ENCODE peak calls at places on chromosome 15, in nine cellular contexts. One of them, this sample, is unnamed.
A peak's percentile ranks its signal among the peaks of the same experiment; 100 is the strongest.

GRCh38 chr15:66014639-66015182 is 145.4 kb downstream of the RAB11A start:
- DNase-seq in lower leg skin: no peak
- DNase-seq in GM12865: peak; percentile 18
- DNase-seq in PC-3: no peak
- DNase-seq in HCT116: no peak
- DNase-seq in mesendoderm: no peak
- DNase-seq in fibroblast of mammary gland: no peak
- DNase-seq in Peyer's patch: no peak
- DNase-seq in adrenal gland: no peak
- DNase-seq in this sample: no peak

GRCh38 chr15:47887181-47887580 is 169.9 kb downstream of the SEMA6D start:
- DNase-seq in lower leg skin: no peak
- DNase-seq in GM12865: no peak
- DNase-seq in PC-3: no peak
- DNase-seq in HCT116: no peak
- DNase-seq in mesendoderm: no peak
- DNase-seq in fibroblast of mammary gland: no peak
- DNase-seq in Peyer's patch: no peak
- DNase-seq in adrenal gland: no peak
- DNase-seq in this sample: no peak

GRCh38 chr15:70892002-70892911 is at the start of the genes LRRC49 and THAP10:
- DNase-seq in lower leg skin: peak; percentile 81
- DNase-seq in GM12865: peak; percentile 92
- DNase-seq in PC-3: peak; percentile 96
- DNase-seq in HCT116: peak; percentile 88
- DNase-seq in mesendoderm: peak; percentile 95
- DNase-seq in fibroblast of mammary gland: peak; percentile 98
- DNase-seq in Peyer's patch: peak; percentile 53
- DNase-seq in adrenal gland: peak; percentile 90
- DNase-seq in this sample: peak; percentile 90

GRCh38 chr15:41881925-41882688 is 11.7 kb downstream of the SPTBN5 start:
- DNase-seq in lower leg skin: no peak
- DNase-seq in GM12865: no peak
- DNase-seq in PC-3: no peak
- DNase-seq in HCT116: no peak
- DNase-seq in mesendoderm: peak; percentile 32
- DNase-seq in fibroblast of mammary gland: no peak
- DNase-seq in Peyer's patch: no peak
- DNase-seq in adrenal gland: no peak
- DNase-seq in this sample: peak; percentile 24

GRCh38 chr15:58038426-58039106 is 26.9 kb downstream of the ALDH1A2 start:
- DNase-seq in lower leg skin: no peak
- DNase-seq in GM12865: no peak
- DNase-seq in PC-3: peak; percentile 96
- DNase-seq in HCT116: no peak
- DNase-seq in mesendoderm: no peak
- DNase-seq in fibroblast of mammary gland: peak; percentile 65
- DNase-seq in Peyer's patch: no peak
- DNase-seq in adrenal gland: no peak
- DNase-seq in this sample: peak; percentile 69

GRCh38 chr15:96703087-96703486 is 372.6 kb downstream of the NR2F2 start:
- DNase-seq in lower leg skin: no peak
- DNase-seq in GM12865: no peak
- DNase-seq in PC-3: no peak
- DNase-seq in HCT116: no peak
- DNase-seq in mesendoderm: peak; percentile 8
- DNase-seq in fibroblast of mammary gland: no peak
- DNase-seq in Peyer's patch: no peak
- DNase-seq in adrenal gland: no peak
- DNase-seq in this sample: no peak

GRCh38 chr15:43150171-43150929 is 17.0 kb downstream of the TMEM62 start:
- DNase-seq in lower leg skin: no peak
- DNase-seq in GM12865: no peak
- DNase-seq in PC-3: peak; percentile 91
- DNase-seq in HCT116: no peak
- DNase-seq in mesendoderm: peak; percentile 65
- DNase-seq in fibroblast of mammary gland: peak; percentile 99
- DNase-seq in Peyer's patch: no peak
- DNase-seq in adrenal gland: no peak
- DNase-seq in this sample: no peak

GRCh38 chr15:32855942-32856341 is 138.1 kb downstream of the GREM1 start:
- DNase-seq in lower leg skin: peak; percentile 47
- DNase-seq in GM12865: no peak
- DNase-seq in PC-3: peak; percentile 94
- DNase-seq in HCT116: peak; percentile 45
- DNase-seq in mesendoderm: peak; percentile 98
- DNase-seq in fibroblast of mammary gland: peak; percentile 99
- DNase-seq in Peyer's patch: no peak
- DNase-seq in adrenal gland: no peak
- DNase-seq in this sample: no peak

GRCh38 chr15:67979281-67979680 is 74.8 kb upstream of the PIAS1 start:
- DNase-seq in lower leg skin: no peak
- DNase-seq in GM12865: no peak
- DNase-seq in PC-3: no peak
- DNase-seq in HCT116: no peak
- DNase-seq in mesendoderm: no peak
- DNase-seq in fibroblast of mammary gland: no peak
- DNase-seq in Peyer's patch: no peak
- DNase-seq in adrenal gland: no peak
- DNase-seq in this sample: no peak

GRCh38 chr15:84151205-84151931 is 84.2 kb upstream of the GOLGA6L4 start:
- DNase-seq in lower leg skin: no peak
- DNase-seq in GM12865: no peak
- DNase-seq in PC-3: no peak
- DNase-seq in HCT116: no peak
- DNase-seq in mesendoderm: peak; percentile 19
- DNase-seq in fibroblast of mammary gland: no peak
- DNase-seq in Peyer's patch: no peak
- DNase-seq in adrenal gland: no peak
- DNase-seq in this sample: no peak

GRCh38 chr15:56295433-56295832 is 51.8 kb upstream of the RFX7 start:
- DNase-seq in lower leg skin: no peak
- DNase-seq in GM12865: no peak
- DNase-seq in PC-3: peak; percentile 16
- DNase-seq in HCT116: no peak
- DNase-seq in mesendoderm: peak; percentile 21
- DNase-seq in fibroblast of mammary gland: no peak
- DNase-seq in Peyer's patch: no peak
- DNase-seq in adrenal gland: no peak
- DNase-seq in this sample: no peak

GRCh38 chr15:69755571-69756310 is 303.1 kb downstream of the RPLP1 start:
- DNase-seq in lower leg skin: no peak
- DNase-seq in GM12865: peak; percentile 93
- DNase-seq in PC-3: no peak
- DNase-seq in HCT116: no peak
- DNase-seq in mesendoderm: no peak
- DNase-seq in fibroblast of mammary gland: peak; percentile 54
- DNase-seq in Peyer's patch: peak; percentile 82
- DNase-seq in adrenal gland: no peak
- DNase-seq in this sample: peak; percentile 35

GRCh38 chr15:100721758-100722550 is 119.6 kb downstream of the ASB7 start:
- DNase-seq in lower leg skin: peak; percentile 84
- DNase-seq in GM12865: no peak
- DNase-seq in PC-3: peak; percentile 99
- DNase-seq in HCT116: peak; percentile 97
- DNase-seq in mesendoderm: no peak
- DNase-seq in fibroblast of mammary gland: peak; percentile 100
- DNase-seq in Peyer's patch: peak; percentile 32
- DNase-seq in adrenal gland: peak; percentile 92
- DNase-seq in this sample: no peak
- H3K4me3 ChIP-seq in lower leg skin: no peak overlapping the region
- H3K4me3 ChIP-seq in GM12865: no peak overlapping the region
- H3K4me3 ChIP-seq in PC-3: peak overlapping the region; percentile 38
- H3K4me3 ChIP-seq in HCT116: peak overlapping the region; percentile 6
- H3K4me3 ChIP-seq in mesendoderm: no peak overlapping the region
- H3K4me3 ChIP-seq in fibroblast of mammary gland: peak overlapping the region; percentile 13
- H3K4me3 ChIP-seq in Peyer's patch: no peak overlapping the region
- H3K4me3 ChIP-seq in adrenal gland: no peak overlapping the region
- H3K4me3 ChIP-seq in this sample: no peak overlapping the region

GRCh38 chr15:100968043-100968966 is 49.1 kb downstream of the LRRK1 start:
- DNase-seq in lower leg skin: no peak
- DNase-seq in GM12865: peak; percentile 24
- DNase-seq in PC-3: peak; percentile 53
- DNase-seq in HCT116: no peak
- DNase-seq in mesendoderm: no peak
- DNase-seq in fibroblast of mammary gland: peak; percentile 59
- DNase-seq in Peyer's patch: no peak
- DNase-seq in adrenal gland: no peak
- DNase-seq in this sample: no peak

GRCh38 chr15:100975043-100975442 is 55.9 kb downstream of the LRRK1 start:
- DNase-seq in lower leg skin: no peak
- DNase-seq in GM12865: no peak
- DNase-seq in PC-3: no peak
- DNase-seq in HCT116: no peak
- DNase-seq in mesendoderm: no peak
- DNase-seq in fibroblast of mammary gland: no peak
- DNase-seq in Peyer's patch: no peak
- DNase-seq in adrenal gland: no peak
- DNase-seq in this sample: no peak

GRCh38 chr15:100972975-100973350 is 53.8 kb downstream of the LRRK1 start:
- DNase-seq in lower leg skin: no peak
- DNase-seq in GM12865: no peak
- DNase-seq in PC-3: no peak
- DNase-seq in HCT116: no peak
- DNase-seq in mesendoderm: peak; percentile 8
- DNase-seq in fibroblast of mammary gland: no peak
- DNase-seq in Peyer's patch: no peak
- DNase-seq in adrenal gland: no peak
- DNase-seq in this sample: no peak

GRCh38 chr15:100973351-100974034 is 54.3 kb downstream of the LRRK1 start:
- DNase-seq in lower leg skin: no peak
- DNase-seq in GM12865: no peak
- DNase-seq in PC-3: no peak
- DNase-seq in HCT116: no peak
- DNase-seq in mesendoderm: peak; percentile 47
- DNase-seq in fibroblast of mammary gland: no peak
- DNase-seq in Peyer's patch: no peak
- DNase-seq in adrenal gland: no peak
- DNase-seq in this sample: peak; percentile 32
- H3K4me3 ChIP-seq in lower leg skin: no peak overlapping the region
- H3K4me3 ChIP-seq in GM12865: no peak overlapping the region
- H3K4me3 ChIP-seq in PC-3: no peak overlapping the region
- H3K4me3 ChIP-seq in HCT116: no peak overlapping the region
- H3K4me3 ChIP-seq in mesendoderm: peak overlapping the region; percentile 28
- H3K4me3 ChIP-seq in fibroblast of mammary gland: peak overlapping the region; percentile 14
- H3K4me3 ChIP-seq in Peyer's patch: peak overlapping the region; percentile 6
- H3K4me3 ChIP-seq in adrenal gland: no peak overlapping the region
- H3K4me3 ChIP-seq in this sample: no peak overlapping the region

GRCh38 chr15:90860450-90860849 is 7.9 kb upstream of the FURIN start:
- DNase-seq in lower leg skin: no peak
- DNase-seq in GM12865: no peak
- DNase-seq in PC-3: peak; percentile 27
- DNase-seq in HCT116: peak; percentile 49
- DNase-seq in mesendoderm: no peak
- DNase-seq in fibroblast of mammary gland: no peak
- DNase-seq in Peyer's patch: no peak
- DNase-seq in adrenal gland: no peak
- DNase-seq in this sample: no peak

GRCh38 chr15:90857883-90858443 is 10.4 kb upstream of the FURIN start:
- DNase-seq in lower leg skin: no peak
- DNase-seq in GM12865: no peak
- DNase-seq in PC-3: no peak
- DNase-seq in HCT116: no peak
- DNase-seq in mesendoderm: no peak
- DNase-seq in fibroblast of mammary gland: no peak
- DNase-seq in Peyer's patch: no peak
- DNase-seq in adrenal gland: no peak
- DNase-seq in this sample: no peak

GRCh38 chr15:90859234-90860131 is 8.9 kb upstream of the FURIN start:
- DNase-seq in lower leg skin: no peak
- DNase-seq in GM12865: no peak
- DNase-seq in PC-3: no peak
- DNase-seq in HCT116: no peak
- DNase-seq in mesendoderm: peak; percentile 74
- DNase-seq in fibroblast of mammary gland: no peak
- DNase-seq in Peyer's patch: no peak
- DNase-seq in adrenal gland: no peak
- DNase-seq in this sample: no peak

GRCh38 chr15:90855139-90855538 is 13.2 kb upstream of the FURIN start:
- DNase-seq in lower leg skin: no peak
- DNase-seq in GM12865: no peak
- DNase-seq in PC-3: no peak
- DNase-seq in HCT116: no peak
- DNase-seq in mesendoderm: no peak
- DNase-seq in fibroblast of mammary gland: no peak
- DNase-seq in Peyer's patch: no peak
- DNase-seq in adrenal gland: no peak
- DNase-seq in this sample: no peak

GRCh38 chr15:90857337-90857736 is 11.1 kb upstream of the FURIN start:
- DNase-seq in lower leg skin: no peak
- DNase-seq in GM12865: no peak
- DNase-seq in PC-3: no peak
- DNase-seq in HCT116: no peak
- DNase-seq in mesendoderm: no peak
- DNase-seq in fibroblast of mammary gland: no peak
- DNase-seq in Peyer's patch: no peak
- DNase-seq in adrenal gland: no peak
- DNase-seq in this sample: peak; percentile 47
- H3K4me3 ChIP-seq in lower leg skin: no peak overlapping the region
- H3K4me3 ChIP-seq in GM12865: no peak overlapping the region
- H3K4me3 ChIP-seq in PC-3: no peak overlapping the region
- H3K4me3 ChIP-seq in HCT116: no peak overlapping the region
- H3K4me3 ChIP-seq in mesendoderm: no peak overlapping the region
- H3K4me3 ChIP-seq in fibroblast of mammary gland: no peak overlapping the region
- H3K4me3 ChIP-seq in Peyer's patch: no peak overlapping the region
- H3K4me3 ChIP-seq in adrenal gland: no peak overlapping the region
- H3K4me3 ChIP-seq in this sample: no peak overlapping the region

GRCh38 chr15:26087395-26087794 is 224.3 kb upstream of the ATP10A start:
- DNase-seq in lower leg skin: no peak
- DNase-seq in GM12865: no peak
- DNase-seq in PC-3: peak; percentile 68
- DNase-seq in HCT116: no peak
- DNase-seq in mesendoderm: no peak
- DNase-seq in fibroblast of mammary gland: peak; percentile 60
- DNase-seq in Peyer's patch: no peak
- DNase-seq in adrenal gland: no peak
- DNase-seq in this sample: no peak

GRCh38 chr15:26082069-26082832 is 219.1 kb upstream of the ATP10A start:
- DNase-seq in lower leg skin: peak; percentile 96
- DNase-seq in GM12865: peak; percentile 95
- DNase-seq in PC-3: peak; percentile 97
- DNase-seq in HCT116: no peak
- DNase-seq in mesendoderm: peak; percentile 98
- DNase-seq in fibroblast of mammary gland: peak; percentile 94
- DNase-seq in Peyer's patch: peak; percentile 92
- DNase-seq in adrenal gland: peak; percentile 98
- DNase-seq in this sample: peak; percentile 94

GRCh38 chr15:26083457-26084350 is 220.6 kb upstream of the ATP10A start:
- DNase-seq in lower leg skin: no peak
- DNase-seq in GM12865: no peak
- DNase-seq in PC-3: no peak
- DNase-seq in HCT116: no peak
- DNase-seq in mesendoderm: peak; percentile 23
- DNase-seq in fibroblast of mammary gland: no peak
- DNase-seq in Peyer's patch: no peak
- DNase-seq in adrenal gland: no peak
- DNase-seq in this sample: no peak

GRCh38 chr15:26082833-26083174 is 219.7 kb upstream of the ATP10A start:
- DNase-seq in lower leg skin: no peak
- DNase-seq in GM12865: no peak
- DNase-seq in PC-3: no peak
- DNase-seq in HCT116: no peak
- DNase-seq in mesendoderm: no peak
- DNase-seq in fibroblast of mammary gland: no peak
- DNase-seq in Peyer's patch: no peak
- DNase-seq in adrenal gland: no peak
- DNase-seq in this sample: no peak

GRCh38 chr15:26081758-26082068 is 218.6 kb upstream of the ATP10A start:
- DNase-seq in lower leg skin: no peak
- DNase-seq in GM12865: no peak
- DNase-seq in PC-3: no peak
- DNase-seq in HCT116: no peak
- DNase-seq in mesendoderm: no peak
- DNase-seq in fibroblast of mammary gland: no peak
- DNase-seq in Peyer's patch: no peak
- DNase-seq in adrenal gland: no peak
- DNase-seq in this sample: no peak
- H3K4me3 ChIP-seq in lower leg skin: no peak overlapping the region
- H3K4me3 ChIP-seq in GM12865: peak overlapping the region; percentile 4
- H3K4me3 ChIP-seq in PC-3: no peak overlapping the region
- H3K4me3 ChIP-seq in HCT116: no peak overlapping the region
- H3K4me3 ChIP-seq in mesendoderm: no peak overlapping the region
- H3K4me3 ChIP-seq in fibroblast of mammary gland: peak overlapping the region; percentile 10
- H3K4me3 ChIP-seq in Peyer's patch: no peak overlapping the region
- H3K4me3 ChIP-seq in adrenal gland: no peak overlapping the region
- H3K4me3 ChIP-seq in this sample: no peak overlapping the region

This sample was measured in mucosa of descending colon.